ENCODE peak calls at places on chromosomes 11 and 22, in eight cellular contexts. One of them, this sample, is unnamed.

GRCh38 chr11:116162541-116163230 is 610.1 kb downstream of the BUD13 start:
- DNase-seq in effector memory CD8-positive, alpha-beta T cell: no peak
- DNase-seq in AG10803: no peak
- DNase-seq in COLO829: peak
- DNase-seq in NCI-H460: no peak
- DNase-seq in amniotic stem cell: no peak
- DNase-seq in Daoy: no peak
- DNase-seq in stimulated activated CD4-positive, alpha-beta T cell treated with anti-CD3 and anti-CD28 coated beads, Interleukin-4, amount 100 ng/mL, for 24 hours: no peak
- DNase-seq in this sample: no peak

GRCh38 chr11:120579601-120580000 is 68.1 kb downstream of the GRIK4 start:
- DNase-seq in Daoy: no peak
- DNase-seq in NCI-H460: no peak
- DNase-seq in effector memory CD8-positive, alpha-beta T cell: no peak
- DNase-seq in stimulated activated CD4-positive, alpha-beta T cell treated with anti-CD3 and anti-CD28 coated beads, Interleukin-4, amount 100 ng/mL, for 24 hours: peak
- DNase-seq in AG10803: no peak
- DNase-seq in amniotic stem cell: no peak
- DNase-seq in COLO829: no peak
- DNase-seq in this sample: no peak

GRCh38 chr22:41256254-41256897 is 15.6 kb upstream of the CHADL start:
- DNase-seq in effector memory CD8-positive, alpha-beta T cell: no peak
- DNase-seq in AG10803: peak
- DNase-seq in COLO829: peak
- DNase-seq in Daoy: peak
- DNase-seq in stimulated activated CD4-positive, alpha-beta T cell treated with anti-CD3 and anti-CD28 coated beads, Interleukin-4, amount 100 ng/mL, for 24 hours: no peak
- DNase-seq in amniotic stem cell: peak
- DNase-seq in NCI-H460: peak
- DNase-seq in this sample: no peak

GRCh38 chr22:26561756-26562417 is 28.0 kb downstream of the TPST2 start:
- DNase-seq in effector memory CD8-positive, alpha-beta T cell: no peak
- DNase-seq in amniotic stem cell: no peak
- DNase-seq in COLO829: no peak
- DNase-seq in NCI-H460: no peak
- DNase-seq in stimulated activated CD4-positive, alpha-beta T cell treated with anti-CD3 and anti-CD28 coated beads, Interleukin-4, amount 100 ng/mL, for 24 hours: no peak
- DNase-seq in AG10803: no peak
- DNase-seq in Daoy: no peak
- DNase-seq in this sample: no peak

GRCh38 chr11:66327171-66328035 is 8.8 kb downstream of the RIN1 start:
- DNase-seq in stimulated activated CD4-positive, alpha-beta T cell treated with anti-CD3 and anti-CD28 coated beads, Interleukin-4, amount 100 ng/mL, for 24 hours: no peak
- DNase-seq in COLO829: no peak
- DNase-seq in NCI-H460: peak
- DNase-seq in amniotic stem cell: peak
- DNase-seq in AG10803: peak
- DNase-seq in effector memory CD8-positive, alpha-beta T cell: no peak
- DNase-seq in Daoy: peak
- DNase-seq in this sample: no peak

GRCh38 chr11:61702701-61703312 is 22.6 kb downstream of the DAGLA start:
- DNase-seq in Daoy: no peak
- DNase-seq in stimulated activated CD4-positive, alpha-beta T cell treated with anti-CD3 and anti-CD28 coated beads, Interleukin-4, amount 100 ng/mL, for 24 hours: no peak
- DNase-seq in COLO829: no peak
- DNase-seq in effector memory CD8-positive, alpha-beta T cell: no peak
- DNase-seq in amniotic stem cell: no peak
- DNase-seq in NCI-H460: no peak
- DNase-seq in AG10803: no peak
- DNase-seq in this sample: no peak

GRCh38 chr11:104333977-104334376 is 170.0 kb upstream of the PDGFD start:
- DNase-seq in NCI-H460: no peak
- DNase-seq in AG10803: no peak
- DNase-seq in COLO829: no peak
- DNase-seq in effector memory CD8-positive, alpha-beta T cell: no peak
- DNase-seq in stimulated activated CD4-positive, alpha-beta T cell treated with anti-CD3 and anti-CD28 coated beads, Interleukin-4, amount 100 ng/mL, for 24 hours: no peak
- DNase-seq in amniotic stem cell: no peak
- DNase-seq in Daoy: no peak
- DNase-seq in this sample: peak

GRCh38 chr11:105000167-105000566 is 22.8 kb downstream of the CASP5 start:
- DNase-seq in AG10803: peak
- DNase-seq in COLO829: no peak
- DNase-seq in amniotic stem cell: no peak
- DNase-seq in stimulated activated CD4-positive, alpha-beta T cell treated with anti-CD3 and anti-CD28 coated beads, Interleukin-4, amount 100 ng/mL, for 24 hours: peak
- DNase-seq in effector memory CD8-positive, alpha-beta T cell: no peak
- DNase-seq in NCI-H460: peak
- DNase-seq in Daoy: peak
- DNase-seq in this sample: no peak

GRCh38 chr11:73833067-73833466 is 43.6 kb downstream of the COA4 start:
- DNase-seq in AG10803: no peak
- DNase-seq in amniotic stem cell: no peak
- DNase-seq in COLO829: no peak
- DNase-seq in NCI-H460: no peak
- DNase-seq in effector memory CD8-positive, alpha-beta T cell: no peak
- DNase-seq in stimulated activated CD4-positive, alpha-beta T cell treated with anti-CD3 and anti-CD28 coated beads, Interleukin-4, amount 100 ng/mL, for 24 hours: no peak
- DNase-seq in Daoy: no peak
- DNase-seq in this sample: no peak

GRCh38 chr11:9017773-9018172 is 14.0 kb upstream of the NRIP3 start:
- DNase-seq in effector memory CD8-positive, alpha-beta T cell: no peak
- DNase-seq in stimulated activated CD4-positive, alpha-beta T cell treated with anti-CD3 and anti-CD28 coated beads, Interleukin-4, amount 100 ng/mL, for 24 hours: no peak
- DNase-seq in Daoy: no peak
- DNase-seq in AG10803: peak
- DNase-seq in NCI-H460: no peak
- DNase-seq in amniotic stem cell: no peak
- DNase-seq in COLO829: no peak
- DNase-seq in this sample: no peak

GRCh38 chr22:35627267-35628041 is 10.3 kb upstream of the MB start:
- DNase-seq in COLO829: peak
- DNase-seq in amniotic stem cell: peak
- DNase-seq in effector memory CD8-positive, alpha-beta T cell: peak
- DNase-seq in stimulated activated CD4-positive, alpha-beta T cell treated with anti-CD3 and anti-CD28 coated beads, Interleukin-4, amount 100 ng/mL, for 24 hours: peak
- DNase-seq in AG10803: peak
- DNase-seq in Daoy: peak
- DNase-seq in NCI-H460: peak
- DNase-seq in this sample: peak

GRCh38 chr11:59012942-59013256 is 73.2 kb upstream of the GLYATL1B start:
- DNase-seq in effector memory CD8-positive, alpha-beta T cell: no peak
- DNase-seq in NCI-H460: no peak
- DNase-seq in amniotic stem cell: no peak
- DNase-seq in stimulated activated CD4-positive, alpha-beta T cell treated with anti-CD3 and anti-CD28 coated beads, Interleukin-4, amount 100 ng/mL, for 24 hours: no peak
- DNase-seq in AG10803: no peak
- DNase-seq in Daoy: no peak
- DNase-seq in COLO829: no peak
- DNase-seq in this sample: no peak

GRCh38 chr22:42364641-42365336 is 67.4 kb downstream of the NFAM1 start:
- DNase-seq in stimulated activated CD4-positive, alpha-beta T cell treated with anti-CD3 and anti-CD28 coated beads, Interleukin-4, amount 100 ng/mL, for 24 hours: no peak
- DNase-seq in Daoy: peak
- DNase-seq in effector memory CD8-positive, alpha-beta T cell: no peak
- DNase-seq in NCI-H460: no peak
- DNase-seq in AG10803: peak
- DNase-seq in COLO829: peak
- DNase-seq in amniotic stem cell: no peak
- DNase-seq in this sample: no peak

GRCh38 chr22:36457688-36458450 is 23.6 kb downstream of the TXN2 start:
- DNase-seq in AG10803: peak
- DNase-seq in amniotic stem cell: no peak
- DNase-seq in Daoy: peak
- DNase-seq in COLO829: no peak
- DNase-seq in effector memory CD8-positive, alpha-beta T cell: no peak
- DNase-seq in stimulated activated CD4-positive, alpha-beta T cell treated with anti-CD3 and anti-CD28 coated beads, Interleukin-4, amount 100 ng/mL, for 24 hours: no peak
- DNase-seq in NCI-H460: no peak
- DNase-seq in this sample: no peak

GRCh38 chr11:5460983-5461621 is 12.0 kb downstream of the OR51I2 start:
- DNase-seq in stimulated activated CD4-positive, alpha-beta T cell treated with anti-CD3 and anti-CD28 coated beads, Interleukin-4, amount 100 ng/mL, for 24 hours: no peak
- DNase-seq in AG10803: no peak
- DNase-seq in NCI-H460: no peak
- DNase-seq in amniotic stem cell: no peak
- DNase-seq in COLO829: no peak
- DNase-seq in Daoy: no peak
- DNase-seq in effector memory CD8-positive, alpha-beta T cell: no peak
- DNase-seq in this sample: no peak

GRCh38 chr11:19511413-19512183 is 201.0 kb upstream of the NAV2 start:
- DNase-seq in COLO829: no peak
- DNase-seq in effector memory CD8-positive, alpha-beta T cell: no peak
- DNase-seq in NCI-H460: no peak
- DNase-seq in Daoy: peak
- DNase-seq in AG10803: no peak
- DNase-seq in stimulated activated CD4-positive, alpha-beta T cell treated with anti-CD3 and anti-CD28 coated beads, Interleukin-4, amount 100 ng/mL, for 24 hours: no peak
- DNase-seq in amniotic stem cell: no peak
- DNase-seq in this sample: no peak

GRCh38 chr22:27130949-27131745 is 473.8 kb downstream of the MIAT start:
- DNase-seq in effector memory CD8-positive, alpha-beta T cell: no peak
- DNase-seq in stimulated activated CD4-positive, alpha-beta T cell treated with anti-CD3 and anti-CD28 coated beads, Interleukin-4, amount 100 ng/mL, for 24 hours: no peak
- DNase-seq in AG10803: no peak
- DNase-seq in amniotic stem cell: no peak
- DNase-seq in COLO829: no peak
- DNase-seq in Daoy: peak
- DNase-seq in NCI-H460: no peak
- DNase-seq in this sample: no peak

GRCh38 chr22:50278461-50278860 is 8.3 kb upstream of the MAPK11 start:
- DNase-seq in stimulated activated CD4-positive, alpha-beta T cell treated with anti-CD3 and anti-CD28 coated beads, Interleukin-4, amount 100 ng/mL, for 24 hours: no peak
- DNase-seq in Daoy: no peak
- DNase-seq in AG10803: no peak
- DNase-seq in COLO829: no peak
- DNase-seq in NCI-H460: no peak
- DNase-seq in effector memory CD8-positive, alpha-beta T cell: no peak
- DNase-seq in amniotic stem cell: no peak
- DNase-seq in this sample: no peak

GRCh38 chr11:101617735-101618332 is 34.0 kb upstream of the TRPC6 start:
- DNase-seq in amniotic stem cell: no peak
- DNase-seq in COLO829: no peak
- DNase-seq in Daoy: no peak
- DNase-seq in stimulated activated CD4-positive, alpha-beta T cell treated with anti-CD3 and anti-CD28 coated beads, Interleukin-4, amount 100 ng/mL, for 24 hours: no peak
- DNase-seq in effector memory CD8-positive, alpha-beta T cell: no peak
- DNase-seq in AG10803: peak
- DNase-seq in NCI-H460: no peak
- DNase-seq in this sample: no peak

GRCh38 chr11:26483101-26483500 is 89.0 kb downstream of the MUC15 start:
- DNase-seq in amniotic stem cell: no peak
- DNase-seq in NCI-H460: no peak
- DNase-seq in stimulated activated CD4-positive, alpha-beta T cell treated with anti-CD3 and anti-CD28 coated beads, Interleukin-4, amount 100 ng/mL, for 24 hours: no peak
- DNase-seq in AG10803: no peak
- DNase-seq in effector memory CD8-positive, alpha-beta T cell: no peak
- DNase-seq in COLO829: no peak
- DNase-seq in Daoy: peak
- DNase-seq in this sample: no peak

GRCh38 chr11:45580399-45580798 is 85.0 kb downstream of the CHST1 start:
- DNase-seq in effector memory CD8-positive, alpha-beta T cell: no peak
- DNase-seq in stimulated activated CD4-positive, alpha-beta T cell treated with anti-CD3 and anti-CD28 coated beads, Interleukin-4, amount 100 ng/mL, for 24 hours: no peak
- DNase-seq in amniotic stem cell: no peak
- DNase-seq in AG10803: peak
- DNase-seq in Daoy: peak
- DNase-seq in COLO829: peak
- DNase-seq in NCI-H460: peak
- DNase-seq in this sample: no peak

GRCh38 chr11:110249066-110249465 is 47.3 kb downstream of the RDX start:
- DNase-seq in COLO829: no peak
- DNase-seq in AG10803: peak
- DNase-seq in Daoy: no peak
- DNase-seq in effector memory CD8-positive, alpha-beta T cell: no peak
- DNase-seq in stimulated activated CD4-positive, alpha-beta T cell treated with anti-CD3 and anti-CD28 coated beads, Interleukin-4, amount 100 ng/mL, for 24 hours: no peak
- DNase-seq in NCI-H460: peak
- DNase-seq in amniotic stem cell: no peak
- DNase-seq in this sample: peak

GRCh38 chr22:29267858-29268510 is at the start of the genes EWSR1 and RHBDD3:
- DNase-seq in COLO829: peak
- DNase-seq in effector memory CD8-positive, alpha-beta T cell: peak
- DNase-seq in amniotic stem cell: peak
- DNase-seq in AG10803: peak
- DNase-seq in NCI-H460: peak
- DNase-seq in Daoy: peak
- DNase-seq in stimulated activated CD4-positive, alpha-beta T cell treated with anti-CD3 and anti-CD28 coated beads, Interleukin-4, amount 100 ng/mL, for 24 hours: peak
- DNase-seq in this sample: peak

GRCh38 chr22:50425179-50425916 is 49.5 kb downstream of the SBF1 start:
- DNase-seq in effector memory CD8-positive, alpha-beta T cell: no peak
- DNase-seq in stimulated activated CD4-positive, alpha-beta T cell treated with anti-CD3 and anti-CD28 coated beads, Interleukin-4, amount 100 ng/mL, for 24 hours: no peak
- DNase-seq in amniotic stem cell: no peak
- DNase-seq in NCI-H460: no peak
- DNase-seq in COLO829: no peak
- DNase-seq in Daoy: no peak
- DNase-seq in AG10803: no peak
- DNase-seq in this sample: no peak

GRCh38 chr11:10076458-10077141 is 217.4 kb downstream of the SBF2 start:
- DNase-seq in COLO829: peak
- DNase-seq in amniotic stem cell: no peak
- DNase-seq in stimulated activated CD4-positive, alpha-beta T cell treated with anti-CD3 and anti-CD28 coated beads, Interleukin-4, amount 100 ng/mL, for 24 hours: peak
- DNase-seq in NCI-H460: no peak
- DNase-seq in effector memory CD8-positive, alpha-beta T cell: no peak
- DNase-seq in AG10803: peak
- DNase-seq in Daoy: peak
- DNase-seq in this sample: peak

GRCh38 chr11:15289718-15290117 is 175.0 kb downstream of the INSC start:
- DNase-seq in NCI-H460: no peak
- DNase-seq in AG10803: no peak
- DNase-seq in amniotic stem cell: no peak
- DNase-seq in Daoy: no peak
- DNase-seq in effector memory CD8-positive, alpha-beta T cell: no peak
- DNase-seq in stimulated activated CD4-positive, alpha-beta T cell treated with anti-CD3 and anti-CD28 coated beads, Interleukin-4, amount 100 ng/mL, for 24 hours: no peak
- DNase-seq in COLO829: no peak
- DNase-seq in this sample: no peak

GRCh38 chr11:119573858-119574257 is 150.9 kb upstream of the THY1 start:
- DNase-seq in NCI-H460: no peak
- DNase-seq in amniotic stem cell: no peak
- DNase-seq in Daoy: no peak
- DNase-seq in effector memory CD8-positive, alpha-beta T cell: no peak
- DNase-seq in stimulated activated CD4-positive, alpha-beta T cell treated with anti-CD3 and anti-CD28 coated beads, Interleukin-4, amount 100 ng/mL, for 24 hours: no peak
- DNase-seq in COLO829: no peak
- DNase-seq in AG10803: no peak
- DNase-seq in this sample: no peak

GRCh38 chr11:8361206-8361605 is 97.5 kb upstream of the LMO1 start:
- DNase-seq in amniotic stem cell: no peak
- DNase-seq in NCI-H460: no peak
- DNase-seq in stimulated activated CD4-positive, alpha-beta T cell treated with anti-CD3 and anti-CD28 coated beads, Interleukin-4, amount 100 ng/mL, for 24 hours: no peak
- DNase-seq in Daoy: no peak
- DNase-seq in effector memory CD8-positive, alpha-beta T cell: no peak
- DNase-seq in COLO829: no peak
- DNase-seq in AG10803: no peak
- DNase-seq in this sample: no peak

GRCh38 chr11:71472357-71472885 is 19.4 kb downstream of the NADSYN1 start:
- DNase-seq in Daoy: no peak
- DNase-seq in COLO829: no peak
- DNase-seq in AG10803: no peak
- DNase-seq in amniotic stem cell: no peak
- DNase-seq in stimulated activated CD4-positive, alpha-beta T cell treated with anti-CD3 and anti-CD28 coated beads, Interleukin-4, amount 100 ng/mL, for 24 hours: no peak
- DNase-seq in effector memory CD8-positive, alpha-beta T cell: no peak
- DNase-seq in NCI-H460: no peak
- DNase-seq in this sample: no peak

GRCh38 chr11:69437001-69437875 is 44.2 kb upstream of the LINC01488 start:
- DNase-seq in amniotic stem cell: no peak
- DNase-seq in stimulated activated CD4-positive, alpha-beta T cell treated with anti-CD3 and anti-CD28 coated beads, Interleukin-4, amount 100 ng/mL, for 24 hours: no peak
- DNase-seq in COLO829: no peak
- DNase-seq in effector memory CD8-positive, alpha-beta T cell: no peak
- DNase-seq in AG10803: no peak
- DNase-seq in NCI-H460: no peak
- DNase-seq in Daoy: peak
- DNase-seq in this sample: no peak

GRCh38 chr22:37201066-37201820 is 11.0 kb downstream of the SSTR3 start:
- DNase-seq in Daoy: no peak
- DNase-seq in AG10803: no peak
- DNase-seq in effector memory CD8-positive, alpha-beta T cell: no peak
- DNase-seq in stimulated activated CD4-positive, alpha-beta T cell treated with anti-CD3 and anti-CD28 coated beads, Interleukin-4, amount 100 ng/mL, for 24 hours: no peak
- DNase-seq in NCI-H460: no peak
- DNase-seq in amniotic stem cell: no peak
- DNase-seq in COLO829: no peak
- DNase-seq in this sample: no peak